ENCODE peak calls at places on chromosomes 4 and X, in eight cellular contexts. B is fibroblast of mammary gland, S is lung, M is AG09309, D is psoas muscle, L is OCI-LY7, X is A549, Y is WERI-Rb-1. U is an unnamed sample.

GRCh38 chrX:24241822-24242648 is 71.8 kb downstream of the SUPT20HL2 start:
- DNase-seq in L (peak), M (no peak), X (peak), B (peak), Y (no peak), S (no peak), D (no peak), U (peak)

GRCh38 chr4:123997116-123997515 is 600.5 kb downstream of the SPRY1 start:
- DNase-seq in M (no peak), B (no peak), S (no peak), Y (no peak), L (no peak), X (no peak), D (no peak), U (no peak)

GRCh38 chr4:185697488-185697887 is 114.5 kb downstream of the SORBS2 start:
- DNase-seq in X (no peak), Y (no peak), B (no peak), L (no peak), M (no peak), S (no peak), D (no peak), U (no peak)

GRCh38 chr4:24794111-24794860 is 1.1 kb upstream of the SOD3 start:
- DNase-seq in D (peak), B (peak), S (no peak), X (no peak), L (no peak), Y (no peak), M (peak), U (no peak)

GRCh38 chr4:51836531-51836930 is 6.4 kb upstream of the DCUN1D4 start:
- DNase-seq in S (no peak), D (no peak), B (peak), X (no peak), L (no peak), M (no peak), Y (no peak), U (peak)

GRCh38 chr4:97984545-97985131 is 158.6 kb downstream of the STPG2 start:
- DNase-seq in L (peak), X (peak), M (no peak), B (no peak), S (no peak), Y (peak), D (no peak), U (no peak)

GRCh38 chr4:131316086-131316485 is 1833.0 kb upstream of the PCDH10 start:
- DNase-seq in M (no peak), B (no peak), S (no peak), X (no peak), Y (no peak), L (no peak), D (no peak), U (no peak)

GRCh38 chr4:168501407-168501806 is 4.6 kb downstream of the PALLD start:
- DNase-seq in X (peak), S (no peak), Y (no peak), M (no peak), L (no peak), B (no peak), D (no peak), U (no peak)

GRCh38 chr4:132101526-132101925 is 1047.6 kb upstream of the PCDH10 start:
- DNase-seq in B (peak), M (no peak), D (no peak), X (no peak), L (no peak), S (no peak), Y (no peak), U (peak)

GRCh38 chr4:52704676-52705075 is 45.6 kb upstream of the USP46 start:
- DNase-seq in D (no peak), Y (no peak), X (no peak), L (no peak), M (no peak), B (peak), S (no peak), U (no peak)

GRCh38 chr4:62053974-62054373 is 853.8 kb downstream of the ADGRL3 start:
- DNase-seq in Y (no peak), L (no peak), M (no peak), S (no peak), X (no peak), D (no peak), B (no peak), U (no peak)

DNA sequence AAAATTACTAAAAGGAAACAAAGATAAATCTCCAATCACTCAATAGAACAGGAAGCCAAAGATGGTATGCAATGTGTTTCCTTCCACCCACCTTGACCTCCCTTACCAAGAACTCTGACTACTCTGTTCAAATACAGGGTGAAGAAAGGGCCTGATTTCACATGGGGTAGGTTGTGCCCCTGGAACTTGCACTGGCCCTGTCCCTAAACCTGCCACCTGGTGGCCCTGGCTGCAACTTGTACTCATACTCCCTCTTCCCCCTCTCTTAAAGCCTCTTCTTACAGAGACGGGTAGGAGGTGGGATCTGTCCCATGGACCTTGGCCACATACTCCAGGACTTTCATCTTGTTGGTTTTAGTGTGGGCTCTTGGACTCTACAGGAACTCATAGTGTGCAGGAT is 17.3 kb upstream of the TMEM185A start:
- DNase-seq in Y (no peak), X (no peak), L (no peak), M (no peak), S (no peak), D (no peak), B (no peak), U (no peak)
- TF ChIP-seq CTCF in Y (peak), X (no peak), L (no peak), M (no peak), S (no peak), D (no peak), B (no peak), U (no peak)

GRCh38 chr4:146637853-146638800 is 566 bp upstream of the POU4F2 start:
- DNase-seq in L (no peak), Y (peak), B (no peak), X (no peak), D (no peak), S (no peak), M (no peak), U (no peak)

GRCh38 chr4:146640021-146640425 is 1.3 kb downstream of the POU4F2 start:
- DNase-seq in S (no peak), Y (no peak), X (no peak), L (no peak), B (no peak), M (no peak), D (no peak), U (no peak)

GRCh38 chr4:146640459-146641061 is 1.9 kb downstream of the POU4F2 start:
- DNase-seq in D (no peak), Y (no peak), B (no peak), X (no peak), L (no peak), M (no peak), S (no peak), U (no peak)

GRCh38 chr4:146639414-146639814 is 721 bp downstream of the POU4F2 start:
- DNase-seq in M (no peak), L (no peak), B (no peak), X (no peak), D (no peak), Y (no peak), S (no peak), U (no peak)

GRCh38 chr4:146638801-146639351 is at the start of gene POU4F2:
- DNase-seq in X (no peak), S (no peak), M (no peak), Y (peak), D (no peak), B (peak), L (no peak), U (peak)
- H3K4me3 ChIP-seq in X (no peak), S (no peak), M (peak), Y (peak), D (peak), B (no peak), L (no peak), U (no peak)

GRCh38 chr4:113043591-113043990 is 5.9 kb upstream of the ANK2 start:
- DNase-seq in Y (no peak), S (no peak), L (no peak), B (no peak), M (no peak), D (no peak), X (no peak), U (no peak)

GRCh38 chr4:113040793-113041192 is 8.7 kb upstream of the ANK2 start:
- DNase-seq in M (no peak), X (no peak), Y (no peak), S (no peak), L (no peak), B (no peak), D (no peak), U (no peak)

GRCh38 chr4:113042502-113042901 is 7.0 kb upstream of the ANK2 start:
- DNase-seq in S (no peak), L (no peak), B (no peak), D (no peak), X (no peak), M (no peak), Y (no peak), U (no peak)
- TF ChIP-seq CTCF in S (no peak), L (no peak), B (no peak), D (no peak), X (no peak), M (no peak), Y (no peak), U (no peak)

GRCh38 chrX:79413009-79413408 is 45.9 kb upstream of the ITM2A start:
- DNase-seq in X (peak), B (peak), M (no peak), L (peak), S (no peak), Y (no peak), D (no peak), U (peak)
- H3K4me3 ChIP-seq in X (peak), B (peak), M (no peak), L (no peak), S (no peak), Y (no peak), D (peak), U (peak)

GRCh38 chr4:87090305-87090704 is 130.1 kb downstream of the KLHL8 start:
- DNase-seq in Y (no peak), S (no peak), B (no peak), L (no peak), M (no peak), D (no peak), X (no peak), U (no peak)

GRCh38 chr4:87088188-87088587 is 132.2 kb downstream of the KLHL8 start:
- DNase-seq in S (no peak), X (no peak), D (no peak), B (no peak), Y (no peak), M (no peak), L (no peak), U (no peak)

GRCh38 chr4:87086143-87086805 is 134.1 kb downstream of the KLHL8 start:
- DNase-seq in X (no peak), S (no peak), L (no peak), B (no peak), D (no peak), M (no peak), Y (no peak), U (no peak)

GRCh38 chr4:87087015-87087920 is 133.2 kb downstream of the KLHL8 start:
- DNase-seq in D (no peak), L (no peak), M (no peak), X (no peak), S (no peak), Y (no peak), B (no peak), U (no peak)

DNA sequence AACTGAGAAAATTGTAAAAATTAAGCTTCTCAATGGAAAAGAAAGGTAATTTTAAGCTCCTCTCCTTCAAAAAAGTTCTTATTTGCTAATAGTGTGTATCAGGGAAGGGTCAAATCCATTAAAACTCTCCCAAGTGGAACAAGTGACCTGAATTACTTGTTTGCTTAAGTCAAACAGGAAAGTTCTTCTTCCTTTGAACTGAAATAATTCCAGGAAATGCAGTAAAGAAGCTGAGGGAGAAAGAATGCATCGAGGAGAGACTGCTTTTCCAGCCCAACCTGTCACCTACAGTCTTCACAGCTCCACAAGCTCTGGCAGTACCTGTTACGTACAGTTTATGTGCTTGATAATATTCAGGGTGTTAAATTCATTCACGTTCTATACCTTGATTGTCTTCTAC is 131.1 kb downstream of the KLHL8 start:
- DNase-seq in X (no peak), M (no peak), Y (no peak), L (no peak), B (no peak), D (no peak), S (no peak), U (no peak)
- TF ChIP-seq CTCF in X (no peak), M (no peak), Y (no peak), L (no peak), B (no peak), D (no peak), S (no peak), U (no peak)